ENCODE peak calls at places on chromosome 5, in seven cellular contexts. P is IMR-90, M is neuronal stem cell, L is mesenchymal stem cell, O is trophoblast cell, W is mesendoderm, H is H1. D is an unnamed sample.

GRCh38 chr5:98205691-98206461 is 567.6 kb upstream of the RGMB start:
- DNase-seq in P (peak), M (no peak), L (no peak), O (no peak), W (peak), H (no peak), D (no peak)

GRCh38 chr5:92641031-92641962 is 939.7 kb downstream of the NR2F1-AS1 start:
- DNase-seq in P (peak), M (no peak), L (peak), O (no peak), W (no peak), H (no peak), D (no peak)

GRCh38 chr5:181173420-181174342 is 26.3 kb downstream of the OR2V2 start:
- DNase-seq in P (peak), M (no peak), L (peak), O (no peak), W (peak), H (peak), D (peak)

GRCh38 chr5:119049824-119050449 is 20.9 kb upstream of the DMXL1 start:
- DNase-seq in P (peak), M (no peak), L (peak), O (no peak), W (peak), H (no peak), D (peak)

GRCh38 chr5:132812123-132812948 is 766 bp upstream of the SOWAHA start:
- DNase-seq in P (no peak), M (no peak), L (no peak), O (no peak), W (no peak), H (no peak), D (no peak)

GRCh38 chr5:147403659-147404640 is 105.9 kb downstream of the DPYSL3 start:
- DNase-seq in P (peak), M (no peak), L (peak), O (peak), W (no peak), H (no peak), D (no peak)

GRCh38 chr5:38536968-38537367 is 19.5 kb downstream of the LIFR start:
- DNase-seq in P (no peak), M (no peak), L (no peak), O (no peak), W (no peak), H (no peak), D (no peak)

GRCh38 chr5:181191526-181192336 is 13.3 kb downstream of the TRIM7 start:
- DNase-seq in P (peak), M (peak), L (peak), O (peak), W (peak), H (peak), D (peak)

GRCh38 chr5:62979472-62979871 is 400.9 kb downstream of the LRRC70 start:
- DNase-seq in P (no peak), M (no peak), L (no peak), O (no peak), W (no peak), H (no peak), D (no peak)

GRCh38 chr5:147051193-147051592 is 172.6 kb upstream of the PPP2R2B start:
- DNase-seq in P (no peak), M (no peak), L (peak), O (no peak), W (no peak), H (no peak), D (no peak)

GRCh38 chr5:142542906-142543305 is 143.0 kb downstream of the FGF1 start:
- DNase-seq in P (peak), M (no peak), L (peak), O (no peak), W (peak), H (no peak), D (no peak)

GRCh38 chr5:98796197-98796972 is 22.9 kb downstream of the RGMB start:
- DNase-seq in P (peak), M (peak), L (peak), O (peak), W (peak), H (peak), D (peak)

GRCh38 chr5:98933446-98934072 is 4.8 kb upstream of the CHD1 start:
- DNase-seq in P (no peak), M (no peak), L (no peak), O (no peak), W (no peak), H (no peak), D (no peak)

GRCh38 chr5:73067213-73067612 is 53.2 kb upstream of the TMEM171 start:
- DNase-seq in P (peak), M (no peak), L (no peak), O (no peak), W (no peak), H (no peak), D (no peak)

GRCh38 chr5:67361932-67362729 is 165.5 kb upstream of the CD180 start:
- DNase-seq in P (no peak), M (no peak), L (peak), O (no peak), W (no peak), H (no peak), D (no peak)

GRCh38 chr5:135392256-135392655 is 6.8 kb downstream of the MACROH2A1 start:
- DNase-seq in P (peak), M (no peak), L (peak), O (no peak), W (no peak), H (no peak), D (no peak)

GRCh38 chr5:115168829-115169391 is 798 bp downstream of the TRIM36 start:
- DNase-seq in P (no peak), M (peak), L (no peak), O (no peak), W (peak), H (peak), D (peak)

GRCh38 chr5:181045316-181045715 is 5.2 kb downstream of the BTNL9 start:
- DNase-seq in P (no peak), M (no peak), L (no peak), O (no peak), W (no peak), H (no peak), D (no peak)

GRCh38 chr5:73171495-73171894 is 1.5 kb upstream of the TMEM174 start:
- DNase-seq in P (no peak), M (no peak), L (no peak), O (no peak), W (peak), H (no peak), D (no peak)

GRCh38 chr5:99081711-99082110 is 152.9 kb upstream of the CHD1 start:
- DNase-seq in P (no peak), M (no peak), L (no peak), O (no peak), W (no peak), H (no peak), D (no peak)

GRCh38 chr5:128074171-128074570 is 9.4 kb upstream of the SLC12A2 start:
- DNase-seq in P (no peak), M (no peak), L (no peak), O (no peak), W (no peak), H (no peak), D (no peak)

GRCh38 chr5:73170522-73170921 is 2.5 kb upstream of the TMEM174 start:
- DNase-seq in P (peak), M (peak), L (peak), O (peak), W (peak), H (peak), D (peak)

GRCh38 chr5:98657559-98657958 is 115.9 kb upstream of the RGMB start:
- DNase-seq in P (no peak), M (no peak), L (no peak), O (no peak), W (no peak), H (no peak), D (no peak)

GRCh38 chr5:66021585-66021984 is 95.2 kb downstream of the ERBIN start:
- DNase-seq in P (no peak), M (no peak), L (no peak), O (no peak), W (no peak), H (no peak), D (no peak)

GRCh38 chr5:119268387-119269060 is 87.3 kb upstream of the TNFAIP8 start:
- DNase-seq in P (peak), M (peak), L (peak), O (peak), W (peak), H (peak), D (peak)

DNA sequence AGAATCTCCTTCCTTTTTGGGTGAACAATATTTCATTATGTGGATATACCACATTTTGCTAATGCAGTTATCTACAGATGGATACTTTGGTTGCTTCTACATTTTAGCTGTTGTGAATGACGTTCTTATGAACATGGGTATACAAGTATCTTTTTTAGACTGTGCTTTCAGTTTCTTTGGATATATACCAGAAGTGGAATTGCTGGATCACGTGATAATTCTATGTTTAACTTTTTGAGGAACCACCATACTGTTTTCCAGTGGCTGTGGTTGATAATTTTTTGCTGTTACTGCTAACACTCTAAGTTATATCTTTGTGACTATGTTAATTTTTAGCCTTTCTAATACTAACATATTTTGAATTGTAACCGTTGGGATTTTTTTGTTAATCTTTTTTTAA is 12.5 kb downstream of the WDR70 start:
- DNase-seq in P (no peak), M (no peak), L (no peak), O (no peak), W (no peak), H (no peak), D (no peak)
- H2BK120ac ChIP-seq in P (no peak), M (no peak), L (no peak), O (no peak), W (no peak), H (no peak), D (no peak)

DNA sequence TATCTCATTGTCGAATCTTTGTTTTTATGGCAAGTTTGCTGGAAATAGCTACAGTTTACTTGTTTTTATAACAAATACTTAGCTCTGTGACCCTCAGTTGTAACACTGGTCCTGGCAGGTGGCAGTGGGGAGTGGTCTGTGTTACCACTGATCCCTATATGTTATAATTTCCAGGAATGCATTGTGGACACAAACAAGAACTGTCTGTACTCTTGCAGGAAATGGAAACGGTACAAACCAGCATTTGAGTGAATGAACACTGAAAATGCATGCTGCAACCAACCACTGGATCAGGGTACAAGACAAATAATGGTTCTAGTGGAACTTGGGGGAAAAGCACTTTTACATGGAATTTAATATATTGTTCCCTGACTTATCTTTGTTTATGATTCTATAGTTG is 66.5 kb upstream of the PJA2 start:
- DNase-seq in P (no peak), M (no peak), L (no peak), O (no peak), W (no peak), H (no peak), D (no peak)
- H3K18ac ChIP-seq in P (no peak), M (no peak), L (no peak), O (no peak), W (no peak), H (no peak), D (no peak)

DNA sequence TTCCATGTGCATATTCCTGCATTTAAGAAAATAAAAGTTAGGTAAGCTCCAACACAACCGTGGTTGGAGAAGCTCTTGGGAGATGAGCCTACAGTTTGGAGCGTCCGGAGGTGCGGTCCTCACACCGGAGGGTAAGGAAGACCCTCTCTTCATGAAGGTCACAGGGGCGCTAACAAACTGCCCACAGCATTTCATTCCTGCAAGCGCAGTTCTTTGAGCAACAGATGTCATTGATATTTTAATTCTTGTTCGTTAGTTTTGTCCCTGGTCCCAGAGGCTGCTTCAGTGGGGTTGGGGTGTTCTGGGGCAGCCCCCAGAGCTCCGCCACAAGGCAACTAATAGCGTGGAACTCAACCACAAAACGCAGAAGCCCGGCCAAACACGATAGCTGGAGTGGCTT is 376.2 kb downstream of the IRX2 start:
- DNase-seq in P (no peak), M (no peak), L (no peak), O (no peak), W (no peak), H (no peak), D (no peak)
- H2BK120ac ChIP-seq in P (no peak), M (no peak), L (no peak), O (no peak), W (no peak), H (no peak), D (no peak)

GRCh38 chr5:151270599-151270998 is 17.6 kb downstream of the GM2A start:
- DNase-seq in P (peak), M (no peak), L (peak), O (peak), W (no peak), H (no peak), D (no peak)

GRCh38 chr5:151262532-151262931 is 9.5 kb downstream of the GM2A start:
- DNase-seq in P (no peak), M (no peak), L (no peak), O (no peak), W (no peak), H (no peak), D (no peak)

GRCh38 chr5:151264113-151264512 is 11.1 kb downstream of the GM2A start:
- DNase-seq in P (peak), M (no peak), L (peak), O (no peak), W (peak), H (no peak), D (no peak)

GRCh38 chr5:151267481-151268275 is 14.7 kb downstream of the GM2A start:
- DNase-seq in P (no peak), M (no peak), L (no peak), O (peak), W (no peak), H (no peak), D (no peak)
- H3K18ac ChIP-seq in P (no peak), M (no peak), L (no peak), O (no peak), W (no peak), H (no peak), D (no peak)

GRCh38 chr5:150147580-150148407 is 7.9 kb downstream of the PDGFRB start:
- DNase-seq in P (no peak), M (no peak), L (no peak), O (no peak), W (no peak), H (no peak), D (no peak)

GRCh38 chr5:150146235-150146634 is 9.4 kb downstream of the PDGFRB start:
- DNase-seq in P (no peak), M (no peak), L (no peak), O (no peak), W (no peak), H (no peak), D (no peak)

GRCh38 chr5:150146862-150147579 is 8.6 kb downstream of the PDGFRB start:
- DNase-seq in P (no peak), M (no peak), L (no peak), O (no peak), W (no peak), H (no peak), D (no peak)

GRCh38 chr5:150149618-150150017 is 6.0 kb downstream of the PDGFRB start:
- DNase-seq in P (no peak), M (no peak), L (no peak), O (no peak), W (no peak), H (no peak), D (no peak)

DNA sequence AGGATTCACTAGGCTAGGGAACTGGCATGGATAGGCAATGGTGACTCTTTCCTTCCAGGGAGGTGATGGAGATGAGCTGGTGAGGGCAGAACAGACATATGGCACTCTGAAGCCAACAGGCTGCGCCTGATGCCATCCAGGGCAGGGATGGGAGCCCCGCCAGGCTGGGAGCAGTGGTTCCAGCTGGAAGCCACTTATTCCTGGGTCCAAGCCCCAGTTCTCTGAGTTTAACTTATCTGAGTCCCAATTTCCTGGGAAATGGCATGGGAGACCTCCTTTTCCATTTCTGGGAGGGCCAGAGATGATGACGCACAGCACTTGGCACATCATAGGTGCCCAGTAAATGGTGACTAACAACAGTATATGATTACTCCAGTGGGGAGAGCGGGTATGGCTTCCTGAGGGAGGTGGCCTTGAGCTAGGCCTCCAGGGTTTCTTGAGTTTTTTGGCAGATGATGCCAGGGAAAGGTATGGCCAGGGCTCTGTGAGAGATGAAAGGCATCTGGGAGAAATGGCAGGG is 7.2 kb downstream of the PDGFRB start:
- DNase-seq in P (peak), M (no peak), L (no peak), O (no peak), W (no peak), H (no peak), D (no peak)
- H2BK120ac ChIP-seq in P (no peak), M (no peak), L (no peak), O (no peak), W (no peak), H (no peak), D (no peak)

DNA sequence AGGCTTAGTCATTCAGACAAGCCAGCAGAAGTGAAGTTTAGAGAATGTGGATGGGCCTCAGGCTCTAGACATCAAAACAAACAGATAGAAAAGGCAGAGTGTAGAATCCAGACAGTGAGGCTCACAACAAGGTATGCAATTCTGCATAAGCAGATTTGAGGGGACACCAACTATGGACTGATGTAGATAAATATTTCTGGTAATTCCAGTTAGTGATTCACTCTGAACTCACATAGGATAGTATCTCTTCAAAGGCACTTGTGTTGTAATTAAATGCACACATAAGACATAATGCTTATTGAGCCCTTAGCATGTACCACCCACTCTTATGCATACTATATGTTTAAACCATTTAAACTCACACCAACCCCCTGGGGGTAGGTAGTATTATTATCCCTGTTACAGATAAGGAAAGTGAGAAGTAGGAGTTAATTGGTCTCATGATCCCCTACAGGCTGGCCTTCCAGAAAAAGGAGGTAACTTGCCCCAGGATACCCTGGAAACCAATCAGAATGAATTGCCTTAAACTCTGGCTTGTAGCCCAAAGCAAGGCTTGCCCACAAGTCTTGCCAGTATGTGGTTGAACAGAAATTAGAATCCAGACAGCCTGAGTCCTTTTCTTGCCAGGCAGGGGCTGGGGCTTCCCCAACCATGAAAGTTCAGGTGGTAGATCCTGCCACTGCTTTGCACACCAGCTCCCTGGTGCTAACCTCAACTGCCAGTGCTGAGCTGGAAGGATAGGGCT is 39.4 kb upstream of the HSPB3 start:
- DNase-seq in P (peak), M (no peak), L (no peak), O (peak), W (peak), H (no peak), D (no peak)
- H3K18ac ChIP-seq in P (peak), M (peak), L (no peak), O (no peak), W (no peak), H (no peak), D (no peak)

DNA sequence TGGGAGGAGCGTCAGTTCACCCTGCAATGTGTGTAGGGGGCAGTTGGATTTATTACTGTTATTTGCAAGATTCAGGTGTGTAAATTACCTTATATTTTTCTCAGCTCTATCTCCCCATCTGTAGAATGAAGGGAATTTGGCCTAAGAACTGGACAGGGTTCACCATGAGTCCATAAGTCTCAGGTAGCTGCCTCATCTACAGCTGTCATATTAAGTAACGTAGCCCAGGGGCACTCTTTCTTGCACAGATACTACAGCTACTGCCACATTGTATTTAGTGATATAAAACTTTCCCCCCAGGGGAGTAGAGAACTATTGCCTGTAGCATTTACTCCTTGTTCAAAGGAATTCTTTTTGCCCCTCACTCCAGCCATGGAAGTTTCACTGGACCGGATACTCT is 301.4 kb upstream of the ZNF608 start:
- DNase-seq in P (no peak), M (no peak), L (no peak), O (peak), W (no peak), H (no peak), D (no peak)
- H2BK120ac ChIP-seq in P (no peak), M (no peak), L (no peak), O (no peak), W (no peak), H (no peak), D (no peak)

GRCh38 chr5:34524123-34524522 is 132.0 kb upstream of the RAI14 start:
- DNase-seq in P (peak), M (no peak), L (peak), O (peak), W (no peak), H (no peak), D (no peak)
- H3K18ac ChIP-seq in P (peak), M (no peak), L (no peak), O (no peak), W (no peak), H (no peak), D (no peak)

GRCh38 chr5:95880081-95880926 is 57.8 kb upstream of the GLRX start:
- DNase-seq in P (no peak), M (no peak), L (no peak), O (no peak), W (no peak), H (no peak), D (no peak)
- H2BK120ac ChIP-seq in P (peak), M (no peak), L (no peak), O (no peak), W (no peak), H (no peak), D (no peak)

D was measured in H9.